ENCODE peak calls at places on chromosomes 16 and 17, in ten cellular contexts. M is ovary; E is small intestine; K is body of pancreas; X is GM23248; R is CD4-positive, alpha-beta memory T cell; P is neural progenitor cell; B is HCT116; V is uterus; A is Panc1. T is an unnamed sample.

GRCh38 chr17:53470626-53471025 is 352.1 kb upstream of the KIF2B start:
- DNase-seq in M (no peak), E (no peak), K (no peak), X (no peak), R (no peak), P (no peak), B (no peak), V (no peak), A (no peak), T (no peak)

GRCh38 chr17:80789356-80789902 is 202.2 kb upstream of the CHMP6 start:
- DNase-seq in M (peak; percentile 36), E (no peak), K (peak; percentile 39), X (peak; percentile 96), R (no peak), P (no peak), B (peak; percentile 24), V (peak; percentile 70), A (no peak), T (no peak)

GRCh38 chr16:8679156-8679555 is 4.7 kb downstream of the ABAT start:
- DNase-seq in M (no peak), E (no peak), K (peak; percentile 22), X (peak; percentile 9), R (no peak), P (no peak), B (no peak), V (no peak), A (no peak), T (no peak)

GRCh38 chr17:6506679-6507231 is 49.6 kb downstream of the PITPNM3 start:
- DNase-seq in M (peak; percentile 40), E (peak; percentile 55), K (no peak), X (peak; percentile 83), R (no peak), P (no peak), B (peak; percentile 44), V (no peak), A (no peak), T (no peak)

GRCh38 chr16:15832241-15832640 is 24.6 kb downstream of the MYH11 start:
- DNase-seq in M (no peak), E (no peak), K (no peak), X (no peak), R (no peak), P (no peak), B (no peak), V (no peak), A (no peak), T (no peak)

GRCh38 chr17:75178453-75178852 is 4.3 kb downstream of the SUMO2 start:
- DNase-seq in M (no peak), E (no peak), K (no peak), X (no peak), R (no peak), P (no peak), B (no peak), V (no peak), A (no peak), T (no peak)

GRCh38 chr17:2542056-2542455 is 30.4 kb upstream of the METTL16 start:
- DNase-seq in M (no peak), E (peak; percentile 87), K (no peak), X (no peak), R (no peak), P (no peak), B (no peak), V (no peak), A (no peak), T (peak; percentile 58)

GRCh38 chr17:31486351-31487062 is 95.0 kb downstream of the RAB11FIP4 start:
- DNase-seq in M (no peak), E (peak; percentile 42), K (peak; percentile 91), X (no peak), R (no peak), P (no peak), B (no peak), V (no peak), A (no peak), T (no peak)

GRCh38 chr17:77204531-77204930 is 63.8 kb downstream of the SEC14L1 start:
- DNase-seq in M (no peak), E (no peak), K (no peak), X (no peak), R (no peak), P (no peak), B (no peak), V (no peak), A (no peak), T (no peak)

GRCh38 chr17:32253117-32253611 is 12.5 kb upstream of the RHBDL3 start:
- DNase-seq in M (peak; percentile 73), E (peak; percentile 74), K (peak; percentile 86), X (peak; percentile 89), R (peak; percentile 50), P (peak; percentile 90), B (peak; percentile 54), V (peak; percentile 81), A (peak; percentile 67), T (peak; percentile 40)

GRCh38 chr16:47990676-47991075 is 165.1 kb downstream of the ABCC12 start:
- DNase-seq in M (no peak), E (no peak), K (no peak), X (no peak), R (no peak), P (no peak), B (no peak), V (no peak), A (no peak), T (no peak)

GRCh38 chr16:80899804-80900592 is 95.6 kb upstream of the CDYL2 start:
- DNase-seq in M (no peak), E (peak; percentile 79), K (peak; percentile 93), X (peak; percentile 44), R (no peak), P (no peak), B (no peak), V (peak; percentile 63), A (no peak), T (peak; percentile 20)

GRCh38 chr17:2406903-2407790 is 6.3 kb upstream of the MNT start:
- DNase-seq in M (peak; percentile 13), E (peak; percentile 99), K (peak; percentile 67), X (peak; percentile 98), R (no peak), P (no peak), B (peak; percentile 90), V (peak; percentile 78), A (no peak), T (peak; percentile 94)

GRCh38 chr17:58840820-58841612 is 85.4 kb downstream of the PPM1E start:
- DNase-seq in M (no peak), E (peak; percentile 18), K (no peak), X (no peak), R (no peak), P (no peak), B (no peak), V (no peak), A (no peak), T (no peak)
- H3K4me1 ChIP-seq in M (no peaks in the 10 kb centered on the region), E (no peaks in the 10 kb centered on the region), K (no peaks in the 10 kb centered on the region), X (no peaks in the 10 kb centered on the region), R (no peaks in the 10 kb centered on the region), P (no peaks in the 10 kb centered on the region), B (no peaks in the 10 kb centered on the region), V (no peaks in the 10 kb centered on the region), A (no peaks in the 10 kb centered on the region), T (no peaks in the 10 kb centered on the region)

GRCh38 chr16:70687671-70688265 is 1.9 kb upstream of the MTSS2 start:
- DNase-seq in M (no peak), E (no peak), K (no peak), X (no peak), R (no peak), P (no peak), B (no peak), V (no peak), A (no peak), T (no peak)
- H3K27ac ChIP-seq in M (peak overlapping the region; percentile 62), E (no peak overlapping the region), K (peak overlapping the region; percentile 60), X (peak overlapping the region; percentile 41), R (no peak overlapping the region), P (no peak overlapping the region), B (peak overlapping the region; percentile 51), V (peak overlapping the region; percentile 97), A (peak overlapping the region; percentile 34), T (peak overlapping the region; percentile 66)

GRCh38 chr16:88486398-88487123 is 33.5 kb downstream of the ZFPM1 start:
- DNase-seq in M (no peak), E (no peak), K (no peak), X (no peak), R (no peak), P (no peak), B (no peak), V (no peak), A (no peak), T (no peak)

GRCh38 chr16:88482630-88483391 is 29.7 kb downstream of the ZFPM1 start:
- DNase-seq in M (no peak), E (peak; percentile 75), K (peak; percentile 70), X (no peak), R (no peak), P (peak; percentile 66), B (no peak), V (no peak), A (no peak), T (no peak)

GRCh38 chr16:88487124-88487432 is 34.0 kb downstream of the ZFPM1 start:
- DNase-seq in M (no peak), E (no peak), K (no peak), X (no peak), R (no peak), P (no peak), B (no peak), V (no peak), A (no peak), T (no peak)

GRCh38 chr16:88483392-88483641 is 30.2 kb downstream of the ZFPM1 start:
- DNase-seq in M (no peak), E (no peak), K (no peak), X (no peak), R (no peak), P (no peak), B (no peak), V (no peak), A (no peak), T (no peak)

GRCh38 chr16:88484505-88485365 is 31.7 kb downstream of the ZFPM1 start:
- DNase-seq in M (no peak), E (peak; percentile 86), K (no peak), X (no peak), R (no peak), P (no peak), B (no peak), V (no peak), A (no peak), T (peak; percentile 79)
- H3K4me1 ChIP-seq in M (no peaks in the 10 kb centered on the region), E (peaks cover 7% of the 10 kb centered on the region), K (peaks cover 85% of the 10 kb centered on the region), X (no peaks in the 10 kb centered on the region), R (peaks cover 13% of the 10 kb centered on the region), P (peaks cover 12% of the 10 kb centered on the region), B (peaks cover 13% of the 10 kb centered on the region), V (peaks cover 3% of the 10 kb centered on the region), A (peaks cover 6% of the 10 kb centered on the region), T (no peaks in the 10 kb centered on the region)

DNA sequence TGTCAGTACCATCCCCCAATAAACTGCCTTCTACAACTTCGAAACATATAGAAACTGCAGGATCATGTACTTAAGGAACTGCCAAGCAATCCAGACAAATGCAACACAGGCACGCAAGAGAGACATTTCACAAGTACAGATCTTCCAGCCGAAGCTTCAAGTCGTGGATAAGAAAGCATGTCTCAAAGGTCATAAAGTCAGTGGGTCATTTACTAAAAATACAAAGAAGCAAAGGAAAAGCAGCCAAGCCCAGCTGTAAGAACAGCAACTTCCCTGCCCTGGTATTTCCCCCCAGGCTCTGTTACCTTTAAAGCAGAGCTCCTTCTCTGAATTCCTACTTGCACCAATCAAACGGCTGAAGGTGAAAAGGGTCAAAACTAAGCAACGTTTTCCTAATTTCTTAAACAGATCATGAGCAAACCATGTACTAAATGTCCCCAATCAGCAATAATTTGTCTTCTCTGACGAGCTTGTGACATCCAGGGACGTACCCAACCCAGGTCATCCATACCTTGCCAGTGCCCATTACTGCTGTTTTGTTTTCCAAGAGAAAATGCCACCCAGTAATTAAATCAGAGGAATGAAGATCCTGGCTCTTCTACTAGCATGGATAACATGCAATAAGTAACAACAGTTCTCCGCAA is 1.7 kb downstream of the AKTIP start:
- DNase-seq in M (no peak), E (peak; percentile 56), K (no peak), X (no peak), R (no peak), P (no peak), B (no peak), V (no peak), A (no peak), T (no peak)
- H3K27ac ChIP-seq in M (no peak overlapping the region), E (peak overlapping the region; percentile 24), K (no peak overlapping the region), X (no peak overlapping the region), R (peak overlapping the region; percentile 62), P (no peak overlapping the region), B (no peak overlapping the region), V (no peak overlapping the region), A (peak overlapping the region; percentile 76), T (peak overlapping the region; percentile 9)

T was measured in Peyer's patch.